ENCODE peak calls at places on chromosomes 11 and 22, in six cellular contexts. One of them, this sample, is unnamed.

GRCh38 chr11:94938399-94939055 is 34.8 kb downstream of the CWC15 start:
- DNase-seq in B cell: no peak
- DNase-seq in ACHN: no peak
- DNase-seq in osteocyte: peak
- DNase-seq in dermis microvascular lymphatic vessel endothelial cell: peak
- DNase-seq in AG09319: peak
- DNase-seq in this sample: peak

GRCh38 chr22:38758276-38758945 is 2.6 kb upstream of the SUN2 start:
- DNase-seq in B cell: peak
- DNase-seq in ACHN: no peak
- DNase-seq in osteocyte: no peak
- DNase-seq in dermis microvascular lymphatic vessel endothelial cell: no peak
- DNase-seq in AG09319: no peak
- DNase-seq in this sample: no peak

GRCh38 chr22:39139933-39140332 is 12.5 kb downstream of the CBX7 start:
- DNase-seq in B cell: no peak
- DNase-seq in ACHN: no peak
- DNase-seq in osteocyte: no peak
- DNase-seq in dermis microvascular lymphatic vessel endothelial cell: no peak
- DNase-seq in AG09319: no peak
- DNase-seq in this sample: no peak

GRCh38 chr22:27174970-27175369 is 517.6 kb downstream of the MIAT start:
- DNase-seq in B cell: no peak
- DNase-seq in ACHN: no peak
- DNase-seq in osteocyte: no peak
- DNase-seq in dermis microvascular lymphatic vessel endothelial cell: no peak
- DNase-seq in AG09319: no peak
- DNase-seq in this sample: no peak

GRCh38 chr11:105881027-105881426 is 141.0 kb downstream of the MSANTD4 start:
- DNase-seq in B cell: no peak
- DNase-seq in ACHN: no peak
- DNase-seq in osteocyte: no peak
- DNase-seq in dermis microvascular lymphatic vessel endothelial cell: no peak
- DNase-seq in AG09319: no peak
- DNase-seq in this sample: no peak

GRCh38 chr11:47149781-47150180 is 26.9 kb downstream of the ARFGAP2 start:
- DNase-seq in B cell: no peak
- DNase-seq in ACHN: no peak
- DNase-seq in osteocyte: no peak
- DNase-seq in dermis microvascular lymphatic vessel endothelial cell: no peak
- DNase-seq in AG09319: no peak
- DNase-seq in this sample: no peak

GRCh38 chr11:68550485-68550817 is 89.9 kb downstream of the PPP6R3 start:
- DNase-seq in B cell: no peak
- DNase-seq in ACHN: no peak
- DNase-seq in osteocyte: no peak
- DNase-seq in dermis microvascular lymphatic vessel endothelial cell: peak
- DNase-seq in AG09319: no peak
- DNase-seq in this sample: no peak

GRCh38 chr11:126190792-126191191 is 20.7 kb downstream of the RPUSD4 start:
- DNase-seq in B cell: no peak
- DNase-seq in ACHN: no peak
- DNase-seq in osteocyte: no peak
- DNase-seq in dermis microvascular lymphatic vessel endothelial cell: no peak
- DNase-seq in AG09319: no peak
- DNase-seq in this sample: no peak

GRCh38 chr11:63560506-63561179 is 2.5 kb downstream of the PLAAT2 start:
- DNase-seq in B cell: no peak
- DNase-seq in ACHN: peak
- DNase-seq in osteocyte: peak
- DNase-seq in dermis microvascular lymphatic vessel endothelial cell: no peak
- DNase-seq in AG09319: no peak
- DNase-seq in this sample: peak

GRCh38 chr11:118633319-118633690 is 25.9 kb downstream of the PHLDB1 start:
- DNase-seq in B cell: no peak
- DNase-seq in ACHN: no peak
- DNase-seq in osteocyte: no peak
- DNase-seq in dermis microvascular lymphatic vessel endothelial cell: no peak
- DNase-seq in AG09319: no peak
- DNase-seq in this sample: no peak

GRCh38 chr11:78954261-78954660 is 379.6 kb upstream of the NARS2 start:
- DNase-seq in B cell: no peak
- DNase-seq in ACHN: no peak
- DNase-seq in osteocyte: no peak
- DNase-seq in dermis microvascular lymphatic vessel endothelial cell: no peak
- DNase-seq in AG09319: no peak
- DNase-seq in this sample: no peak

GRCh38 chr22:49513358-49513851 is 314.3 kb downstream of the BRD1 start:
- DNase-seq in B cell: no peak
- DNase-seq in ACHN: no peak
- DNase-seq in osteocyte: no peak
- DNase-seq in dermis microvascular lymphatic vessel endothelial cell: no peak
- DNase-seq in AG09319: no peak
- DNase-seq in this sample: no peak

GRCh38 chr11:44427432-44427831 is 117.5 kb upstream of the ALX4 start:
- DNase-seq in B cell: no peak
- DNase-seq in ACHN: peak
- DNase-seq in osteocyte: no peak
- DNase-seq in dermis microvascular lymphatic vessel endothelial cell: no peak
- DNase-seq in AG09319: no peak
- DNase-seq in this sample: no peak

GRCh38 chr11:106398396-106399074 is 321.1 kb downstream of the AASDHPPT start:
- DNase-seq in B cell: no peak
- DNase-seq in ACHN: peak
- DNase-seq in osteocyte: no peak
- DNase-seq in dermis microvascular lymphatic vessel endothelial cell: no peak
- DNase-seq in AG09319: no peak
- DNase-seq in this sample: peak

GRCh38 chr11:8006349-8006977 is 19.3 kb downstream of the EIF3F start:
- DNase-seq in B cell: no peak
- DNase-seq in ACHN: peak
- DNase-seq in osteocyte: peak
- DNase-seq in dermis microvascular lymphatic vessel endothelial cell: peak
- DNase-seq in AG09319: peak
- DNase-seq in this sample: peak

GRCh38 chr22:28008649-28009048 is 89.6 kb upstream of the PITPNB start:
- DNase-seq in B cell: no peak
- DNase-seq in ACHN: no peak
- DNase-seq in osteocyte: no peak
- DNase-seq in dermis microvascular lymphatic vessel endothelial cell: no peak
- DNase-seq in AG09319: no peak
- DNase-seq in this sample: no peak

This sample was measured in astrocyte of the hippocampus.